ENCODE peak calls at places on chromosomes 11 and 22, in five cellular contexts. M is endothelial cell, S is A172, Y is NCI-H748 treated with DMSO at 0.1 percent for 48 hours, C is GM23248. V is an unnamed sample.
A peak's percentile ranks its signal among the peaks of the same experiment; 100 is the strongest.

GRCh38 chr22:35476341-35476740 is 64.3 kb upstream of the RASD2 start:
- DNase-seq in C (no peak), Y (no peak), S (peak; percentile 50), M (no peak), V (no peak)

GRCh38 chr11:124892131-124892530 is 5.5 kb downstream of the ROBO4 start:
- DNase-seq in M (peak; percentile 0), C (no peak), Y (no peak), S (no peak), V (no peak)

GRCh38 chr11:118216621-118217526 is 7.9 kb downstream of the JAML start:
- DNase-seq in Y (no peak), M (no peak), S (no peak), C (no peak), V (no peak)

GRCh38 chr22:38755911-38756532 is at the start of gene SUN2:
- DNase-seq in M (peak; percentile 85), S (peak; percentile 57), Y (no peak), C (peak; percentile 93), V (peak; percentile 79)

GRCh38 chr11:393219-394033 is 583 bp upstream of the PKP3 start:
- DNase-seq in S (peak; percentile 81), Y (no peak), C (peak; percentile 91), M (no peak), V (peak; percentile 78)

GRCh38 chr22:42080287-42080686 is 787 bp downstream of the SMDT1 start:
- DNase-seq in M (no peak), Y (no peak), C (peak; percentile 77), S (peak; percentile 13), V (peak; percentile 16)

GRCh38 chr11:65575568-65576231 is at the start of gene EHBP1L1:
- DNase-seq in Y (no peak), C (peak; percentile 78), S (peak; percentile 32), M (peak; percentile 38), V (peak; percentile 52)

GRCh38 chr11:122556605-122557004 is 98.9 kb upstream of the UBASH3B start:
- DNase-seq in C (peak; percentile 69), S (no peak), Y (no peak), M (peak; percentile 65), V (no peak)

GRCh38 chr11:20089357-20089756 is 70.9 kb downstream of the DBX1 start:
- DNase-seq in M (no peak), S (no peak), Y (no peak), C (no peak), V (no peak)

GRCh38 chr22:48953830-48954229 is 873.8 kb downstream of the BRD1 start:
- DNase-seq in S (no peak), M (no peak), Y (no peak), C (no peak), V (no peak)

GRCh38 chr11:123518496-123519054 is 88.5 kb downstream of the GRAMD1B start:
- DNase-seq in M (no peak), S (no peak), C (peak; percentile 41), Y (no peak), V (no peak)

GRCh38 chr11:118366287-118366686 is 6.9 kb downstream of the UBE4A start:
- DNase-seq in S (no peak), M (no peak), C (no peak), Y (no peak), V (no peak)

GRCh38 chr11:95700471-95700817 is 89.1 kb downstream of the FAM76B start:
- DNase-seq in S (no peak), C (no peak), M (no peak), Y (no peak), V (no peak)

GRCh38 chr22:39493759-39494158 is 8.3 kb upstream of the MIEF1 start:
- DNase-seq in S (peak; percentile 52), Y (no peak), M (no peak), C (peak; percentile 96), V (peak; percentile 50)